ENCODE peak calls at places on chromosome 5, in seven cellular contexts. One of them, this sample, is unnamed.

GRCh38 chr5:139686919-139687421 is 38.8 kb downstream of the CXXC5 start:
- DNase-seq in ovary: no peak
- DNase-seq in SK-N-DZ: no peak
- DNase-seq in CD8-positive, alpha-beta T cell: no peak
- DNase-seq in fibroblast of the conjunctiva: no peak
- DNase-seq in WTC11: peak; percentile 39
- DNase-seq in T-helper 2 cell: no peak
- DNase-seq in this sample: no peak

GRCh38 chr5:151469386-151469785 is 22.0 kb downstream of the SLC36A1 start:
- DNase-seq in SK-N-DZ: no peak
- DNase-seq in CD8-positive, alpha-beta T cell: no peak
- DNase-seq in ovary: no peak
- DNase-seq in WTC11: no peak
- DNase-seq in T-helper 2 cell: no peak
- DNase-seq in fibroblast of the conjunctiva: no peak
- DNase-seq in this sample: no peak

GRCh38 chr5:97909541-97909940 is 726.5 kb upstream of the RIOK2 start:
- DNase-seq in fibroblast of the conjunctiva: no peak
- DNase-seq in SK-N-DZ: no peak
- DNase-seq in ovary: no peak
- DNase-seq in CD8-positive, alpha-beta T cell: no peak
- DNase-seq in WTC11: no peak
- DNase-seq in T-helper 2 cell: no peak
- DNase-seq in this sample: no peak

GRCh38 chr5:455806-456205 is 12.8 kb downstream of the EXOC3 start:
- DNase-seq in ovary: no peak
- DNase-seq in CD8-positive, alpha-beta T cell: no peak
- DNase-seq in fibroblast of the conjunctiva: no peak
- DNase-seq in T-helper 2 cell: no peak
- DNase-seq in WTC11: no peak
- DNase-seq in SK-N-DZ: no peak
- DNase-seq in this sample: no peak

GRCh38 chr5:82861705-82862104 is 215.5 kb downstream of the TMEM167A start:
- DNase-seq in CD8-positive, alpha-beta T cell: no peak
- DNase-seq in T-helper 2 cell: no peak
- DNase-seq in ovary: no peak
- DNase-seq in SK-N-DZ: no peak
- DNase-seq in WTC11: no peak
- DNase-seq in fibroblast of the conjunctiva: peak; percentile 6
- DNase-seq in this sample: no peak

GRCh38 chr5:98770158-98770910 is 3.1 kb upstream of the RGMB start:
- DNase-seq in CD8-positive, alpha-beta T cell: no peak
- DNase-seq in T-helper 2 cell: peak; percentile 22
- DNase-seq in SK-N-DZ: peak; percentile 93
- DNase-seq in fibroblast of the conjunctiva: no peak
- DNase-seq in WTC11: no peak
- DNase-seq in ovary: peak; percentile 74
- DNase-seq in this sample: peak; percentile 8

GRCh38 chr5:156850206-156850751 is at the start of gene PPP1R2B:
- DNase-seq in CD8-positive, alpha-beta T cell: no peak
- DNase-seq in T-helper 2 cell: no peak
- DNase-seq in WTC11: no peak
- DNase-seq in SK-N-DZ: no peak
- DNase-seq in fibroblast of the conjunctiva: no peak
- DNase-seq in ovary: no peak
- DNase-seq in this sample: no peak

GRCh38 chr5:88727705-88728313 is 155.2 kb downstream of the MEF2C start:
- DNase-seq in fibroblast of the conjunctiva: no peak
- DNase-seq in ovary: no peak
- DNase-seq in SK-N-DZ: peak; percentile 18
- DNase-seq in WTC11: no peak
- DNase-seq in T-helper 2 cell: no peak
- DNase-seq in CD8-positive, alpha-beta T cell: no peak
- DNase-seq in this sample: no peak

This sample was measured in activated T-helper 9 cell treated with anti-CD3 and anti-CD28 coated beads, Interleukin-2, amount 50 U/mL, for 16 hours.